ENCODE peak calls at places on chromosomes 7 and 10, in ten cellular contexts. H is astrocyte, V is cardiac muscle cell, O is prostate gland, S is suprapubic skin, W is lower lobe of right lung, R is body of pancreas, Q is GM23338, J is adrenal gland, I is mesendoderm. N is an unnamed sample.

GRCh38 chr7:135845415-135846075 is 96.9 kb upstream of the FAM180A start:
- DNase-seq in I (no peak), J (no peak), O (no peak), R (no peak), H (no peak), V (no peak), W (no peak), S (no peak), Q (no peak), N (no peak)

GRCh38 chr7:15015545-15016314 is 113.2 kb upstream of the DGKB start:
- DNase-seq in W (no peak), R (peak; percentile 36), O (peak; percentile 59), J (peak; percentile 65), S (no peak), Q (peak; percentile 91), V (peak; percentile 85), I (peak; percentile 96), H (peak; percentile 56), N (peak; percentile 13)

GRCh38 chr7:26784118-26784517 is 80.3 kb downstream of the SKAP2 start:
- DNase-seq in O (no peak), W (no peak), I (no peak), H (no peak), R (no peak), V (no peak), S (no peak), Q (peak; percentile 66), J (no peak), N (peak; percentile 4)

GRCh38 chr7:131657881-131658280 is 101.5 kb upstream of the PODXL start:
- DNase-seq in J (no peak), I (no peak), R (no peak), V (no peak), S (no peak), W (no peak), H (no peak), Q (no peak), O (no peak), N (no peak)

GRCh38 chr7:124027236-124027635 is 5.6 kb downstream of the TMEM229A start:
- DNase-seq in S (no peak), J (no peak), Q (no peak), W (no peak), O (no peak), H (no peak), I (no peak), V (no peak), R (no peak), N (no peak)

GRCh38 chr7:65301007-65301406 is 72.6 kb upstream of the ZNF92 start:
- DNase-seq in W (no peak), Q (no peak), I (peak; percentile 58), V (no peak), O (no peak), R (no peak), S (no peak), J (no peak), H (no peak), N (no peak)

GRCh38 chr7:116585392-116585791 is 60.6 kb downstream of the CAV1 start:
- DNase-seq in O (no peak), R (no peak), H (no peak), Q (no peak), J (no peak), I (no peak), S (no peak), V (no peak), W (no peak), N (no peak)

GRCh38 chr7:84196007-84196551 is 1.5 kb upstream of the SEMA3A start:
- DNase-seq in R (no peak), H (peak; percentile 78), Q (peak; percentile 35), I (peak; percentile 77), W (no peak), S (no peak), J (no peak), O (no peak), V (peak; percentile 66), N (peak; percentile 31)

GRCh38 chr10:29797616-29798015 is 162.8 kb upstream of the SVIL start:
- DNase-seq in J (no peak), I (no peak), W (no peak), R (no peak), Q (no peak), H (no peak), S (no peak), V (no peak), O (no peak), N (no peak)

GRCh38 chr10:29795856-29796255 is 161.1 kb upstream of the SVIL start:
- DNase-seq in O (peak; percentile 62), I (no peak), R (no peak), Q (no peak), V (no peak), S (no peak), H (peak; percentile 75), J (no peak), W (no peak), N (no peak)

GRCh38 chr10:29798876-29799690 is 164.3 kb upstream of the SVIL start:
- DNase-seq in R (no peak), I (no peak), O (no peak), H (no peak), J (no peak), V (no peak), W (no peak), S (no peak), Q (no peak), N (no peak)

GRCh38 chr10:29791773-29792172 is 157.0 kb upstream of the SVIL start:
- DNase-seq in W (no peak), S (no peak), Q (no peak), I (no peak), R (no peak), J (no peak), V (no peak), O (peak; percentile 24), H (no peak), N (no peak)

DNA sequence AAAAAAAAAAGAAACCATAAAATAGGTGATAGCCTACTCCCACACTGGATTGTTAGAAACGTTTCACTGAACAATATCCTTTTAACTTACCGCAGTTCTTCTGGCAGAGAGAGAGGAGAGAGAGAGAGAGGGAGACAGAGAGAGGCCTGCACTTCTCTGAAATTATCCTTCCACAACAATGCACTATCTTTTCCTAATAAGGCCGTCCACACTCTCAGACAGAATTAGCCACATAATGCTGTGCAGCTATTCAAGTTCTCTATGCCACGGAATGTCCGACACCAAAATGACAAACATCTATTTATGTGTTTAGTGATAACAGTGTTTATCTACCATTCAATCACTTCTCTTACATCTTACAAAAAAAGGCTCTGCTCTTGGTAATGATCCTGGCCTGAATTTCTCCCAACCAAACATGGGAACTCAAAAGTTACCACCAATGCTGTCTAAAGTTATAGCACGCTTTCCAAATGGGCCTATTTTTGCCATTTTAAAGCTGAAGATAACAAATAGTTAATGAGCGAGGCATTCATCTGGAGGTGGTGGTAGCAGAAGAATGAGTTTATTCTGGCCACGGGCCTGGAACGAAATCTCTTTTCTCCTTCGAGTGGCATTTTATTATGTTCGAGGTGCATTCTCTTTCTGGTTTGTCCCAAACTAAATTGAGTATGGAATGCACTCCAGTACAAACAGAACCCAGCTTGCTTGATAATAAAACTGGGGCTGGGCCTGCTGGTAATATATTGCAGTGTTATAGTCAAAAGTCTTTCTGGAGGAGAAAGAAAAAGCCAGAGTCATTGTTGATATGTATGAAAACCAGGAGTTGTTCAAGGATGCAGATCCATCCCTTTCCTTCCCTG is 160.2 kb upstream of the SVIL start:
- DNase-seq in J (no peak), H (peak; percentile 78), I (no peak), O (peak; percentile 41), R (no peak), S (no peak), W (no peak), Q (no peak), V (peak; percentile 26), N (no peak)
- H3K4me3 ChIP-seq in J (no peak overlapping the region), H (no peak overlapping the region), I (no peak overlapping the region), O (no peak overlapping the region), R (no peak overlapping the region), S (no peak overlapping the region), W (no peak overlapping the region), Q (no peak overlapping the region), V (no peak overlapping the region), N (no peak overlapping the region)

GRCh38 chr7:149860821-149861727 is 12.7 kb upstream of the ATP6V0E2 start:
- DNase-seq in Q (peak; percentile 85), R (no peak), O (no peak), W (no peak), I (peak; percentile 59), J (no peak), H (no peak), S (peak; percentile 62), V (no peak), N (peak; percentile 95)

GRCh38 chr7:149856583-149856982 is 17.2 kb upstream of the ATP6V0E2 start:
- DNase-seq in R (no peak), I (no peak), J (no peak), S (no peak), Q (no peak), O (no peak), V (no peak), H (no peak), W (no peak), N (no peak)

GRCh38 chr7:149859881-149860280 is 13.9 kb upstream of the ATP6V0E2 start:
- DNase-seq in Q (no peak), I (no peak), H (no peak), W (no peak), R (no peak), J (no peak), V (no peak), S (no peak), O (no peak), N (no peak)

GRCh38 chr7:149861728-149862045 is 12.1 kb upstream of the ATP6V0E2 start:
- DNase-seq in R (no peak), O (no peak), Q (no peak), I (no peak), J (no peak), S (no peak), W (no peak), V (no peak), H (no peak), N (no peak)

GRCh38 chr7:149859369-149859768 is 14.4 kb upstream of the ATP6V0E2 start:
- DNase-seq in J (no peak), S (no peak), R (no peak), V (no peak), H (no peak), W (no peak), I (no peak), O (no peak), Q (no peak), N (no peak)
- H3K36me3 ChIP-seq in J (peaks cover 23% of the 10 kb centered on the region), S (peaks cover 50% of the 10 kb centered on the region), R (peaks cover 6% of the 10 kb centered on the region), V (no peaks in the 10 kb centered on the region), H (no peaks in the 10 kb centered on the region), W (peaks cover 51% of the 10 kb centered on the region), I (no peaks in the 10 kb centered on the region), O (peaks cover under 1% of the 10 kb centered on the region), Q (no peaks in the 10 kb centered on the region), N (no peaks in the 10 kb centered on the region)

GRCh38 chr7:101167645-101168411 is 2.5 kb upstream of the VGF start:
- DNase-seq in O (no peak), I (peak; percentile 7), J (no peak), H (no peak), Q (no peak), V (no peak), W (no peak), R (no peak), S (no peak), N (no peak)
- H3K27me3 ChIP-seq in O (peaks cover 51% of the 10 kb centered on the region), I (peaks cover 43% of the 10 kb centered on the region), J (peaks cover 59% of the 10 kb centered on the region), H (peaks cover 49% of the 10 kb centered on the region), Q (peaks cover 90% of the 10 kb centered on the region), V (peaks cover 100% of the 10 kb centered on the region), W (peaks cover 96% of the 10 kb centered on the region), R (peaks cover 61% of the 10 kb centered on the region), S (peaks cover 100% of the 10 kb centered on the region), N (peaks cover 76% of the 10 kb centered on the region)

DNA sequence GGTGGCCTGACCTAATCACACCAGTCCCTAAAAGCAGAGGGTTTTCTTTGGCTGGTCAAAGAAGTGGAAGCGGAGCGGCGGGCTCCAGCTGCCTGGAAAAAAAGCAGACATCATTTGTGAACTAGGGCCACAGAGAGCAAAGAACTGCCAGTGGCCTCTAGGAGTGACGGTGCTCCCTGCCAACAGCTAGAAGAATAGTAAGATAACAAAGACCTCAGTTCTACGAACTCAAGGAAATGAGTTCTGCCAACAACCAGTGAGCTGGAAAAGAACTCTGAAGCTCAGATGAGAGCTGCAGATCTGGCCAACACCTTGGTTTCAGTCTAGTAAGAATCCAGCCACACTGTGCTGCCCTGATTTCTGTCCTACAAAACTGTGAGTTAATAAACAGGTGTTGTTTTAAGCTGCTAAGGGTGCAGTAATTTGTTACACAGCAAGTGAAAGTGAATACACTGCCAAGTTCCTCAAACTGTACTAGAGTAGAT is 178.0 kb downstream of the SRPK2 start:
- DNase-seq in Q (peak; percentile 50), O (no peak), W (peak; percentile 35), I (peak; percentile 56), V (peak; percentile 58), S (no peak), R (peak; percentile 39), H (peak; percentile 35), J (peak; percentile 62), N (no peak)
- H3K4me3 ChIP-seq in Q (no peak overlapping the region), O (no peak overlapping the region), W (no peak overlapping the region), I (no peak overlapping the region), V (no peak overlapping the region), S (no peak overlapping the region), R (no peak overlapping the region), H (no peak overlapping the region), J (no peak overlapping the region), N (no peak overlapping the region)

N was measured in H7.